ENCODE peak calls at places on chromosomes 4 and X, in eight cellular contexts. X is psoas muscle, K is RPMI8226, G is cardiac septum, Z is AG08395, N is GM06990, D is dermis microvascular lymphatic vessel endothelial cell, J is H4. W is an unnamed sample.

GRCh38 chrX:87580862-87581261 is 63.3 kb downstream of the KLHL4 start:
- DNase-seq in X (no peak), K (no peak), G (no peak), Z (no peak), N (no peak), D (no peak), J (no peak), W (no peak)

GRCh38 chr4:169215656-169216055 is 55.1 kb downstream of the SH3RF1 start:
- DNase-seq in X (no peak), K (no peak), G (no peak), Z (no peak), N (peak), D (no peak), J (no peak), W (no peak)

GRCh38 chr4:1218892-1219552 is 29.9 kb downstream of the CTBP1 start:
- DNase-seq in X (no peak), K (peak), G (no peak), Z (no peak), N (peak), D (no peak), J (no peak), W (no peak)

GRCh38 chr4:48033825-48034413 is 17.3 kb downstream of the NIPAL1 start:
- DNase-seq in X (no peak), K (peak), G (no peak), Z (peak), N (peak), D (peak), J (peak), W (no peak)

GRCh38 chr4:20085156-20085555 is 166.5 kb upstream of the SLIT2 start:
- DNase-seq in X (no peak), K (no peak), G (no peak), Z (no peak), N (no peak), D (no peak), J (no peak), W (no peak)

GRCh38 chrX:49043220-49043986 is at the start of gene TFE3:
- DNase-seq in X (peak), K (peak), G (peak), Z (peak), N (peak), D (peak), J (peak), W (peak)

GRCh38 chrX:8183281-8183680 is 12.2 kb upstream of the VCX2 start:
- DNase-seq in X (no peak), K (no peak), G (no peak), Z (no peak), N (no peak), D (no peak), J (peak), W (no peak)

GRCh38 chrX:38985375-38985774 is 184.1 kb downstream of the MID1IP1 start:
- DNase-seq in X (no peak), K (peak), G (no peak), Z (peak), N (no peak), D (peak), J (peak), W (no peak)

GRCh38 chrX:16978193-16978984 is 31.9 kb downstream of the REPS2 start:
- DNase-seq in X (no peak), K (no peak), G (no peak), Z (no peak), N (no peak), D (no peak), J (no peak), W (no peak)

GRCh38 chr4:165207016-165207430 is 338 bp upstream of the KLHL2 start:
- DNase-seq in X (no peak), K (no peak), G (no peak), Z (no peak), N (no peak), D (peak), J (peak), W (no peak)

GRCh38 chr4:687975-688694 is 816 bp downstream of the SLC49A3 start:
- DNase-seq in X (no peak), K (no peak), G (no peak), Z (no peak), N (no peak), D (no peak), J (no peak), W (no peak)

GRCh38 chr4:98151145-98151929 is 8.1 kb upstream of the STPG2 start:
- DNase-seq in X (no peak), K (no peak), G (no peak), Z (no peak), N (no peak), D (no peak), J (no peak), W (no peak)

GRCh38 chrX:3548743-3549441 is 164.6 kb downstream of the PRKX start:
- DNase-seq in X (no peak), K (no peak), G (no peak), Z (peak), N (no peak), D (peak), J (peak), W (no peak)

GRCh38 chr4:126777649-126778048 is 855.1 kb upstream of the INTU start:
- DNase-seq in X (no peak), K (no peak), G (no peak), Z (peak), N (no peak), D (peak), J (peak), W (no peak)

GRCh38 chrX:20740443-20740842 is 473.7 kb upstream of the RPS6KA3 start:
- DNase-seq in X (no peak), K (no peak), G (no peak), Z (no peak), N (no peak), D (no peak), J (no peak), W (no peak)

GRCh38 chrX:131830400-131831184 is 192.5 kb upstream of the STK26 start:
- DNase-seq in X (peak), K (no peak), G (peak), Z (peak), N (no peak), D (peak), J (peak), W (peak)

GRCh38 chr4:53913771-53914170 is 150.6 kb downstream of the CHIC2 start:
- DNase-seq in X (no peak), K (no peak), G (no peak), Z (no peak), N (no peak), D (no peak), J (no peak), W (no peak)

GRCh38 chr4:71389149-71389840 is 50.5 kb downstream of the SLC4A4 start:
- DNase-seq in X (no peak), K (no peak), G (no peak), Z (no peak), N (no peak), D (no peak), J (peak), W (no peak)

GRCh38 chr4:23163649-23164436 is 471.1 kb downstream of the GBA3 start:
- DNase-seq in X (no peak), K (no peak), G (no peak), Z (no peak), N (no peak), D (no peak), J (peak), W (no peak)

GRCh38 chr4:52983563-52984303 is 121.6 kb downstream of the RASL11B start:
- DNase-seq in X (no peak), K (peak), G (no peak), Z (peak), N (no peak), D (peak), J (peak), W (peak)

GRCh38 chr4:166198041-166198440 is 325.0 kb downstream of the TLL1 start:
- DNase-seq in X (no peak), K (no peak), G (no peak), Z (no peak), N (no peak), D (no peak), J (no peak), W (no peak)

GRCh38 chr4:120994521-120994920 is 72.0 kb upstream of the PRDM5 start:
- DNase-seq in X (no peak), K (no peak), G (no peak), Z (no peak), N (no peak), D (no peak), J (no peak), W (no peak)

GRCh38 chrX:42096262-42096939 is 173.0 kb upstream of the CASK start:
- DNase-seq in X (no peak), K (no peak), G (no peak), Z (peak), N (no peak), D (no peak), J (peak), W (no peak)

GRCh38 chr4:78940752-78941151 is 1.5 kb upstream of the PAQR3 start:
- DNase-seq in X (no peak), K (no peak), G (no peak), Z (no peak), N (no peak), D (no peak), J (no peak), W (no peak)

GRCh38 chr4:149823770-149824221 is 8.2 kb upstream of the IQCM start:
- DNase-seq in X (no peak), K (no peak), G (no peak), Z (peak), N (no peak), D (peak), J (peak), W (peak)

GRCh38 chrX:71106427-71106826 is at the start of gene CXorf65:
- DNase-seq in X (no peak), K (no peak), G (no peak), Z (no peak), N (no peak), D (no peak), J (peak), W (no peak)

GRCh38 chr4:1201851-1202525 is 29.6 kb upstream of the SPON2 start:
- DNase-seq in X (peak), K (no peak), G (peak), Z (peak), N (peak), D (no peak), J (no peak), W (no peak)

GRCh38 chr4:166499820-166500219 is 626.8 kb downstream of the TLL1 start:
- DNase-seq in X (no peak), K (no peak), G (no peak), Z (no peak), N (no peak), D (no peak), J (no peak), W (no peak)

GRCh38 chrX:134658002-134658401 is 269 bp downstream of the PLAC1 start:
- DNase-seq in X (no peak), K (no peak), G (no peak), Z (no peak), N (no peak), D (peak), J (no peak), W (no peak)

GRCh38 chr4:38684951-38685350 is 21.0 kb downstream of the KLF3 start:
- DNase-seq in X (no peak), K (no peak), G (no peak), Z (no peak), N (no peak), D (no peak), J (no peak), W (no peak)

GRCh38 chrX:25600776-25601175 is 537.4 kb upstream of the MAGEB18 start:
- DNase-seq in X (no peak), K (no peak), G (no peak), Z (no peak), N (no peak), D (no peak), J (peak), W (no peak)

GRCh38 chrX:30593435-30594200 is 16.1 kb upstream of the TASL start:
- DNase-seq in X (no peak), K (peak), G (no peak), Z (no peak), N (no peak), D (no peak), J (no peak), W (no peak)

GRCh38 chr4:187236491-187236890 is 512.8 kb upstream of the FAT1 start:
- DNase-seq in X (no peak), K (no peak), G (no peak), Z (peak), N (no peak), D (no peak), J (no peak), W (no peak)

GRCh38 chr4:602559-602942 is 22.8 kb upstream of the PDE6B start:
- DNase-seq in X (no peak), K (peak), G (no peak), Z (no peak), N (peak), D (peak), J (peak), W (no peak)

GRCh38 chr4:184649971-184650855 is 675 bp downstream of the PRIMPOL start:
- DNase-seq in X (no peak), K (peak), G (no peak), Z (peak), N (no peak), D (peak), J (no peak), W (no peak)

GRCh38 chrX:48918303-48918643 is 551 bp downstream of the PIM2 start:
- DNase-seq in X (no peak), K (no peak), G (no peak), Z (no peak), N (no peak), D (no peak), J (no peak), W (no peak)

GRCh38 chrX:133670394-133670793 is 255.1 kb upstream of the GPC4 start:
- DNase-seq in X (no peak), K (peak), G (no peak), Z (peak), N (no peak), D (peak), J (peak), W (peak)

W was measured in glomerular endothelial cell.